ENCODE peak calls at places on chromosomes 5 and 9, in ten cellular contexts. T is GM03348; D is NCI-H446; L is NCI-H82; O is neural progenitor cell; W is T-helper 1 cell; M is activated T-helper 1 cell treated with anti-CD3 and anti-CD28 coated beads, Interleukin-12 subunit alpha, Interleukin-12 subunit beta, Interleukin-2, Interleukin-4 antibody, amounts not matched to agents 30 ng/mL and 10 ng/mL and 1 ng/mL, durations not matched to agents 14 hours and 24 hours and 36 hours; V is iPS-NIHi11; H is NCI-H1105 treated with DMSO at 0.1 percent for 48 hours; P is left ventricle myocardium superior. K is an unnamed sample.

GRCh38 chr5:169581580-169582227 is 1.9 kb upstream of the SPDL1 start:
- DNase-seq in T (peak), P (no peak), W (peak), L (peak), M (peak), V (peak), D (peak), O (peak), H (peak), K (no peak)

GRCh38 chr9:69029535-69029934 is 6.0 kb upstream of the FXN start:
- DNase-seq in L (no peak), H (no peak), M (no peak), W (no peak), P (no peak), O (no peak), V (no peak), T (no peak), D (no peak), K (no peak)

GRCh38 chr9:107638922-107639321 is 149.4 kb upstream of the KLF4 start:
- DNase-seq in D (no peak), W (no peak), P (peak), T (peak), V (no peak), H (peak), M (no peak), L (peak), O (peak), K (no peak)

GRCh38 chr9:134554750-134555655 is 86.6 kb upstream of the COL5A1 start:
- DNase-seq in V (no peak), W (no peak), H (no peak), P (peak), O (peak), M (no peak), T (peak), D (no peak), L (peak), K (no peak)

GRCh38 chr9:126207256-126207655 is 119.4 kb upstream of the MVB12B start:
- DNase-seq in O (no peak), L (no peak), P (peak), D (no peak), T (no peak), W (no peak), H (no peak), M (no peak), V (no peak), K (no peak)

GRCh38 chr5:30030110-30030509 is 1163.4 kb upstream of the CDH6 start:
- DNase-seq in O (no peak), T (no peak), V (no peak), L (no peak), M (no peak), H (no peak), W (no peak), D (no peak), P (no peak), K (no peak)

GRCh38 chr5:101160002-101160401 is 256.9 kb upstream of the ST8SIA4 start:
- DNase-seq in P (no peak), W (no peak), D (peak), M (no peak), V (no peak), T (no peak), O (no peak), H (no peak), L (no peak), K (no peak)

GRCh38 chr9:34985311-34985899 is 4.1 kb upstream of the DNAJB5 start:
- DNase-seq in M (peak), W (peak), D (peak), T (peak), O (peak), V (peak), H (peak), L (peak), P (no peak), K (no peak)

GRCh38 chr5:10724799-10725507 is 36.1 kb downstream of the DAP start:
- DNase-seq in P (peak), M (no peak), T (peak), V (no peak), H (no peak), L (peak), W (no peak), D (peak), O (no peak), K (no peak)

GRCh38 chr5:139904566-139905400 is 109.2 kb downstream of the PSD2 start:
- DNase-seq in P (no peak), H (no peak), D (no peak), T (no peak), M (no peak), O (peak), L (no peak), W (no peak), V (peak), K (no peak)

GRCh38 chr5:133319244-133319643 is 267.4 kb downstream of the HSPA4 start:
- DNase-seq in M (no peak), W (no peak), P (no peak), O (no peak), L (no peak), T (no peak), V (no peak), D (no peak), H (no peak), K (no peak)

GRCh38 chr5:170740586-170741205 is 42.8 kb upstream of the GABRP start:
- DNase-seq in T (no peak), O (no peak), M (no peak), D (peak), W (no peak), V (no peak), P (no peak), L (no peak), H (no peak), K (no peak)

GRCh38 chr5:180251141-180251540 is 40.7 kb downstream of the MAPK9 start:
- DNase-seq in P (no peak), T (no peak), O (no peak), H (no peak), W (no peak), V (no peak), L (no peak), D (no peak), M (no peak), K (no peak)

GRCh38 chr9:127144670-127145458 is 22.4 kb upstream of the ANGPTL2 start:
- DNase-seq in O (no peak), P (peak), T (no peak), H (no peak), D (peak), L (peak), V (no peak), W (no peak), M (no peak), K (no peak)

GRCh38 chr5:15691536-15691935 is 191.6 kb downstream of the FBXL7 start:
- DNase-seq in V (no peak), O (no peak), H (no peak), P (no peak), M (no peak), T (peak), W (no peak), D (no peak), L (peak), K (no peak)

GRCh38 chr5:131945551-131945882 is at the start of gene MEIKIN:
- DNase-seq in T (no peak), L (no peak), D (no peak), V (no peak), M (no peak), H (no peak), W (no peak), O (no peak), P (peak), K (no peak)

GRCh38 chr9:31304576-31304975 is 1079.9 kb upstream of the ACO1 start:
- DNase-seq in T (peak), W (no peak), H (peak), O (no peak), D (peak), P (no peak), M (no peak), L (no peak), V (no peak), K (no peak)

GRCh38 chr9:106400950-106401349 is 462.0 kb upstream of the ZNF462 start:
- DNase-seq in L (no peak), T (no peak), P (no peak), M (no peak), H (no peak), V (no peak), O (no peak), D (no peak), W (no peak), K (no peak)

GRCh38 chr5:11588803-11589202 is 315.4 kb downstream of the CTNND2 start:
- DNase-seq in M (no peak), D (peak), L (no peak), H (no peak), T (no peak), W (no peak), V (peak), P (peak), O (peak), K (no peak)

GRCh38 chr5:180006116-180006515 is 65.4 kb downstream of the RNF130 start:
- DNase-seq in H (no peak), T (no peak), D (no peak), W (no peak), M (no peak), V (no peak), O (no peak), L (no peak), P (no peak), K (no peak)

GRCh38 chr5:52334367-52334766 is 453.3 kb upstream of the ITGA1 start:
- DNase-seq in T (no peak), O (peak), L (peak), H (peak), V (no peak), P (no peak), D (no peak), W (no peak), M (no peak), K (no peak)

GRCh38 chr9:115262477-115262876 is 144.5 kb upstream of the TNC start:
- DNase-seq in V (peak), P (peak), M (no peak), D (peak), O (no peak), T (peak), L (peak), W (no peak), H (peak), K (no peak)

GRCh38 chr5:3218096-3218495 is 377.5 kb upstream of the IRX1 start:
- DNase-seq in O (no peak), W (no peak), M (no peak), P (no peak), T (no peak), L (no peak), D (no peak), H (no peak), V (no peak), K (peak)

GRCh38 chr5:80998590-80998979 is 38.4 kb downstream of the RASGRF2 start:
- DNase-seq in M (no peak), H (no peak), W (no peak), P (no peak), O (no peak), T (no peak), V (no peak), D (no peak), L (no peak), K (no peak)

GRCh38 chr5:152063004-152063403 is 138.4 kb upstream of the GLRA1 start:
- DNase-seq in M (no peak), L (no peak), V (no peak), H (no peak), T (no peak), D (no peak), O (no peak), P (no peak), W (no peak), K (no peak)

K was measured in type B pancreatic cell.